ENCODE peak calls at places on chromosomes 3 and 15, in nine cellular contexts. One of them, this sample, is unnamed.

GRCh38 chr15:31265871-31266711 is 60.5 kb upstream of the KLF13 start:
- DNase-seq in dorsolateral prefrontal cortex: no peak
- DNase-seq in iPS-NIHi11: no peak
- DNase-seq in GM12891: peak
- DNase-seq in AG10803: peak
- DNase-seq in lung: peak
- DNase-seq in NCI-H82: peak
- DNase-seq in ACHN: no peak
- DNase-seq in stimulated activated CD4-positive, alpha-beta T cell treated with anti-CD3 and anti-CD28 coated beads, Interleukin-15, amount 100 ng/mL, for 1 hour: peak
- DNase-seq in this sample: peak

GRCh38 chr15:66496951-66497501 is 536 bp downstream of the SNAPC5 start:
- DNase-seq in dorsolateral prefrontal cortex: no peak
- DNase-seq in iPS-NIHi11: no peak
- DNase-seq in GM12891: no peak
- DNase-seq in AG10803: no peak
- DNase-seq in lung: no peak
- DNase-seq in NCI-H82: peak
- DNase-seq in ACHN: no peak
- DNase-seq in stimulated activated CD4-positive, alpha-beta T cell treated with anti-CD3 and anti-CD28 coated beads, Interleukin-15, amount 100 ng/mL, for 1 hour: no peak
- DNase-seq in this sample: no peak

GRCh38 chr3:44883999-44884431 is 9.6 kb downstream of the TGM4 start:
- DNase-seq in dorsolateral prefrontal cortex: no peak
- DNase-seq in iPS-NIHi11: peak
- DNase-seq in GM12891: no peak
- DNase-seq in AG10803: peak
- DNase-seq in lung: no peak
- DNase-seq in NCI-H82: no peak
- DNase-seq in ACHN: peak
- DNase-seq in stimulated activated CD4-positive, alpha-beta T cell treated with anti-CD3 and anti-CD28 coated beads, Interleukin-15, amount 100 ng/mL, for 1 hour: no peak
- DNase-seq in this sample: no peak

GRCh38 chr3:151684104-151684503 is 49.6 kb upstream of the AADACL2 start:
- DNase-seq in dorsolateral prefrontal cortex: no peak
- DNase-seq in iPS-NIHi11: no peak
- DNase-seq in GM12891: no peak
- DNase-seq in AG10803: no peak
- DNase-seq in lung: no peak
- DNase-seq in NCI-H82: no peak
- DNase-seq in ACHN: no peak
- DNase-seq in stimulated activated CD4-positive, alpha-beta T cell treated with anti-CD3 and anti-CD28 coated beads, Interleukin-15, amount 100 ng/mL, for 1 hour: no peak
- DNase-seq in this sample: no peak

GRCh38 chr3:111810909-111811308 is 48.2 kb upstream of the PHLDB2 start:
- DNase-seq in dorsolateral prefrontal cortex: no peak
- DNase-seq in iPS-NIHi11: no peak
- DNase-seq in GM12891: no peak
- DNase-seq in AG10803: peak
- DNase-seq in lung: no peak
- DNase-seq in NCI-H82: peak
- DNase-seq in ACHN: peak
- DNase-seq in stimulated activated CD4-positive, alpha-beta T cell treated with anti-CD3 and anti-CD28 coated beads, Interleukin-15, amount 100 ng/mL, for 1 hour: no peak
- DNase-seq in this sample: no peak

GRCh38 chr3:138348107-138348949 is at the start of gene MRAS:
- DNase-seq in dorsolateral prefrontal cortex: peak
- DNase-seq in iPS-NIHi11: peak
- DNase-seq in GM12891: peak
- DNase-seq in AG10803: peak
- DNase-seq in lung: peak
- DNase-seq in NCI-H82: peak
- DNase-seq in ACHN: peak
- DNase-seq in stimulated activated CD4-positive, alpha-beta T cell treated with anti-CD3 and anti-CD28 coated beads, Interleukin-15, amount 100 ng/mL, for 1 hour: no peak
- DNase-seq in this sample: peak

GRCh38 chr3:149356044-149356592 is 21.3 kb downstream of the TM4SF1 start:
- DNase-seq in dorsolateral prefrontal cortex: no peak
- DNase-seq in iPS-NIHi11: no peak
- DNase-seq in GM12891: no peak
- DNase-seq in AG10803: no peak
- DNase-seq in lung: no peak
- DNase-seq in NCI-H82: no peak
- DNase-seq in ACHN: no peak
- DNase-seq in stimulated activated CD4-positive, alpha-beta T cell treated with anti-CD3 and anti-CD28 coated beads, Interleukin-15, amount 100 ng/mL, for 1 hour: no peak
- DNase-seq in this sample: no peak

GRCh38 chr15:46709461-46709860 is 1007.8 kb upstream of the SEMA6D start:
- DNase-seq in dorsolateral prefrontal cortex: no peak
- DNase-seq in iPS-NIHi11: no peak
- DNase-seq in GM12891: no peak
- DNase-seq in AG10803: no peak
- DNase-seq in lung: no peak
- DNase-seq in NCI-H82: no peak
- DNase-seq in ACHN: no peak
- DNase-seq in stimulated activated CD4-positive, alpha-beta T cell treated with anti-CD3 and anti-CD28 coated beads, Interleukin-15, amount 100 ng/mL, for 1 hour: no peak
- DNase-seq in this sample: no peak